ENCODE peak calls at places on chromosomes 12 and 14, in nine cellular contexts. R is left lung; N is psoas muscle; A is effector memory CD8-positive, alpha-beta T cell; H is RWPE2; W is activated CD8-positive, alpha-beta memory T cell treated with anti-CD3 and anti-CD28 coated beads, Interleukin-2, amount 10 ng/mL, durations not matched to agents 7 days and 5 days; B is lower lobe of right lung; Z is aorta; X is pancreas. F is an unnamed sample.

GRCh38 chr12:104057771-104058197 is 6.5 kb upstream of the HCFC2 start:
- ATAC-seq in B (no peak), R (no peak), W (peak), H (no peak), Z (no peak), X (no peak), N (peak), A (peak), F (peak)

GRCh38 chr12:15232959-15233358 is 11.7 kb upstream of the RERG start:
- ATAC-seq in A (no peak), H (no peak), W (no peak), Z (no peak), N (no peak), B (no peak), X (no peak), R (no peak), F (no peak)

GRCh38 chr14:89641495-89642162 is 224.6 kb upstream of the FOXN3 start:
- ATAC-seq in B (no peak), W (peak), Z (no peak), N (no peak), H (no peak), R (no peak), A (peak), X (peak), F (peak)

GRCh38 chr12:131752457-131752856 is 41.6 kb downstream of the SFSWAP start:
- ATAC-seq in W (no peak), B (no peak), R (no peak), X (no peak), H (no peak), A (no peak), N (no peak), Z (no peak), F (no peak)

GRCh38 chr12:68784015-68784414 is 24.0 kb upstream of the MDM2 start:
- ATAC-seq in X (no peak), Z (peak), B (peak), N (no peak), A (no peak), R (peak), W (no peak), H (no peak), F (no peak)

GRCh38 chr12:81627336-81628189 is 131.6 kb downstream of the PPFIA2 start:
- ATAC-seq in X (peak), R (peak), B (no peak), Z (no peak), N (no peak), H (peak), A (no peak), W (no peak), F (no peak)

GRCh38 chr12:27460471-27460978 is 14.0 kb downstream of the SMCO2 start:
- ATAC-seq in H (no peak), B (no peak), N (no peak), W (peak), Z (no peak), X (no peak), A (no peak), R (no peak), F (peak)

GRCh38 chr14:75769047-75769685 is 108.1 kb downstream of the TTLL5 start:
- ATAC-seq in W (no peak), Z (peak), X (no peak), R (no peak), N (no peak), H (no peak), B (no peak), A (no peak), F (peak)

GRCh38 chr14:101706509-101707284 is 54.8 kb upstream of the PPP2R5C start:
- ATAC-seq in R (peak), A (no peak), W (peak), Z (peak), X (peak), N (peak), B (peak), H (no peak), F (no peak)

GRCh38 chr14:70635971-70636595 is 5.6 kb upstream of the TTC9 start:
- ATAC-seq in B (no peak), H (peak), W (no peak), A (no peak), X (no peak), R (no peak), N (no peak), Z (no peak), F (peak)

GRCh38 chr12:127923501-127923900 is 343.5 kb upstream of the TMEM132C start:
- ATAC-seq in A (no peak), R (no peak), B (no peak), N (no peak), X (no peak), W (no peak), Z (no peak), H (no peak), F (no peak)

GRCh38 chr12:120590741-120591407 is 9.7 kb upstream of the POP5 start:
- ATAC-seq in N (no peak), B (no peak), H (no peak), X (peak), A (no peak), R (no peak), Z (no peak), W (no peak), F (no peak)